ENCODE peak calls at places on chromosome 1, in four cellular contexts. One of them, this sample, is unnamed.

GRCh38 chr1:116382321-116382720 is 9.3 kb downstream of the ATP1A1 start:
- DNase-seq in heart left ventricle: no peak
- DNase-seq in DND-41: no peak
- DNase-seq in AG04450: no peak
- DNase-seq in this sample: no peak

GRCh38 chr1:7478797-7479499 is 292.1 kb upstream of the VAMP3 start:
- DNase-seq in heart left ventricle: peak
- DNase-seq in AG04450: peak
- DNase-seq in DND-41: no peak
- DNase-seq in this sample: peak

GRCh38 chr1:78527706-78528105 is 36.9 kb downstream of the PTGFR start:
- DNase-seq in heart left ventricle: no peak
- DNase-seq in AG04450: no peak
- DNase-seq in DND-41: no peak
- DNase-seq in this sample: no peak

GRCh38 chr1:40930174-40930573 is 49.3 kb upstream of the CTPS1 start:
- DNase-seq in heart left ventricle: no peak
- DNase-seq in AG04450: no peak
- DNase-seq in DND-41: no peak
- DNase-seq in this sample: no peak

GRCh38 chr1:78005755-78006154 is 1.0 kb downstream of the DNAJB4 start:
- DNase-seq in AG04450: peak
- DNase-seq in heart left ventricle: no peak
- DNase-seq in DND-41: no peak
- DNase-seq in this sample: no peak

GRCh38 chr1:204564835-204565234 is 48.6 kb downstream of the MDM4 start:
- DNase-seq in DND-41: no peak
- DNase-seq in AG04450: no peak
- DNase-seq in heart left ventricle: no peak
- DNase-seq in this sample: peak

GRCh38 chr1:178037510-178038253 is 56.2 kb upstream of the RASAL2 start:
- DNase-seq in DND-41: no peak
- DNase-seq in AG04450: no peak
- DNase-seq in heart left ventricle: peak
- DNase-seq in this sample: no peak

GRCh38 chr1:23273450-23274133 is 56.3 kb upstream of the HTR1D start:
- DNase-seq in AG04450: peak
- DNase-seq in DND-41: no peak
- DNase-seq in heart left ventricle: no peak
- DNase-seq in this sample: no peak

GRCh38 chr1:112544753-112545152 is 36.0 kb downstream of the WNT2B start:
- DNase-seq in heart left ventricle: no peak
- DNase-seq in AG04450: no peak
- DNase-seq in DND-41: no peak
- DNase-seq in this sample: no peak

GRCh38 chr1:234715252-234715945 is 105.4 kb upstream of the IRF2BP2 start:
- DNase-seq in DND-41: no peak
- DNase-seq in AG04450: no peak
- DNase-seq in heart left ventricle: no peak
- DNase-seq in this sample: no peak

GRCh38 chr1:177830531-177830930 is 139.3 kb downstream of the SEC16B start:
- DNase-seq in AG04450: no peak
- DNase-seq in heart left ventricle: no peak
- DNase-seq in DND-41: no peak
- DNase-seq in this sample: no peak

GRCh38 chr1:89286549-89287181 is 14.0 kb upstream of the GBP5 start:
- DNase-seq in heart left ventricle: no peak
- DNase-seq in AG04450: no peak
- DNase-seq in DND-41: peak
- DNase-seq in this sample: peak

GRCh38 chr1:182193908-182194550 is 132.5 kb upstream of the ZNF648 start:
- DNase-seq in DND-41: no peak
- DNase-seq in heart left ventricle: no peak
- DNase-seq in AG04450: no peak
- DNase-seq in this sample: no peak

DNA sequence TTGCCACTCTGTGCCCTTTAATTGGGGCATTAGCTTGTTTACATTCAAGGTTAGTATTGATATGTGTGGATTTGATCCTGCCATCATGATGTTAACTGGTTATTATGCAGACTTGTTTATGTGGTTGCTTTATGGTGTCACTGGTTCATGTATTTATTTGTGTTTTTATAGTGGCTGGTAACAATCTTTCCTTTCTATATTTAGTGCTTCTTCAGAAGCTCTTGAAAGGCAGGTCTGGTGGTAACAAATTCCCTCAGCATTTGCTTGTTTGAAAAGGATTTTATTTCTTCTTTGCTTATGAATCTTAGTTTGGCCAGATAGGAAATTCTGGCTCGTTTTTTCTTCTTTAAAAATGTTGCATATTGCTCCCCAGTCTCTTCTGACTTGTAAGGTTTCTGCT is 215.4 kb downstream of the ZC3H11B start:
- DNase-seq in heart left ventricle: no peak
- DNase-seq in AG04450: no peak
- DNase-seq in DND-41: no peak
- DNase-seq in this sample: no peak
- TF ChIP-seq CTCF in heart left ventricle: no peak
- TF ChIP-seq CTCF in AG04450: no peak
- TF ChIP-seq CTCF in DND-41: no peak
- TF ChIP-seq CTCF in this sample: no peak

GRCh38 chr1:240831191-240831631 is 219.3 kb upstream of the GREM2 start:
- DNase-seq in DND-41: no peak
- DNase-seq in AG04450: peak
- DNase-seq in heart left ventricle: no peak
- DNase-seq in this sample: no peak
- TF ChIP-seq CTCF in DND-41: no peak
- TF ChIP-seq CTCF in AG04450: no peak
- TF ChIP-seq CTCF in heart left ventricle: no peak
- TF ChIP-seq CTCF in this sample: no peak

DNA sequence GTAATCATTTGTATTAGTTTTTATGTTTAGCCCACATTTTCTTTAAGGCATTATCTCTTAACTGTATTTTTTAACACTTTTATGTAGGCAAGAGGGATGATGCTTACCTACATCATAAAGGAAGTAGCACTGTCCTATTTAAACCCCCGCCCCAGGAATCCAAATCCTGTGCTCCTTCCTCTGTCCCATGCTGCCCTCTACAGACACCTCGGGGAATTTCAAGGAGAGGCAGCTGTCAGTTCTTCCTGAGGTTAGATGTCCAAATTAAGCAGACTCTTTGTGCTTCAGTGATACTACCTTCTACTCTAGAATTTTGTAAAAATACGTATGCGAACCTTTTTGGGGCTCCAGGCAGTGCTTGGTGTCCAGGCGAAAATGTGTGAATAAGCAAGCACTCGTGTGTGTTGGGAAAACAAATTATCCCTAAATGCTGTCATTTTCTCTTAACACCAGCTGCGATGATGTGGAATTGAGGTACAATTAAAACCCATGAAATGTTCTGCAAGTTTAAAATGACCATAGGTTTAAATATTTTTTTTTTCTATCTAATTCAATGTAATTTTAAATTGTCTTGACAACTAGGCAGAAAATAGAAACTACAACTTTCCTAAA is 19.2 kb downstream of the CRCT1 start:
- DNase-seq in AG04450: no peak
- DNase-seq in DND-41: peak
- DNase-seq in heart left ventricle: no peak
- DNase-seq in this sample: peak
- TF ChIP-seq CTCF in AG04450: peak
- TF ChIP-seq CTCF in DND-41: peak
- TF ChIP-seq CTCF in heart left ventricle: peak
- TF ChIP-seq CTCF in this sample: peak

DNA sequence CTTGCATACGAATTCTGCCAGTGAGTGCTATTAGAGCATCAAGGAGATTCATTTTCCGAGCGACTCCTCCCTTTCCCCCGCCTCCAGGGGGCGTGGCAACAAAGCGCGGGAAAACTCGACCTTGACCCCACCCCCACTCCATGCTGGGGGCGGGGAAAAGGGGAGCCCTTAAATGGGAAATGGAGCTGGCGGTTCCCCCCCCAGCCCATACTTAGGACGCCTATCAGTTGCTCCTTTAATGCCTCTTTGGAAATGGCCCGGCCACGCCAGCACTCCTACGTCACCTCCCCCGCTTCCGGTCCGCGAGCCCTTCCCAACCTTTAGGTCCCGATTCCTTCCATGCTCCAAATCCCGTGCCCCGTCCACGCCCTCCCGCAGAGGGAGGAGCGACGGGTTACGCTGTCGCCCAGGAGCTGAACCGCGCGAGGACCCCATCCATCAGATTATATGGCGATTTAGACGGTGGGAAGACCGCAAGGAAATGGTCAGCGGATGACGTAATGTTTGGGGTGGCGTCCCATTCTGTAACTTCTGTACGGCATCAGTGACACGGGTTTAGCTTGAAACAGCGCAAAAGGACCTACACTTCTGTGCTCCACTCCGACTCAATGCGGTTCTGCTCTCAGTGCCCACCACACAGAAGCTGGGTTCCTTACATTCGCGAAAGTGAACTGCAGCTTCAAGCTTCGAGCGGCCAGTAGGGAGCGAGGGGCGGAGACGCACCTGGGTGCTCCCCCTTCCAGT is 702 bp upstream of the ZNF687 start:
- DNase-seq in heart left ventricle: peak
- DNase-seq in DND-41: peak
- DNase-seq in AG04450: peak
- DNase-seq in this sample: peak
- TF ChIP-seq CTCF in heart left ventricle: peak
- TF ChIP-seq CTCF in DND-41: peak
- TF ChIP-seq CTCF in AG04450: no peak
- TF ChIP-seq CTCF in this sample: no peak

DNA sequence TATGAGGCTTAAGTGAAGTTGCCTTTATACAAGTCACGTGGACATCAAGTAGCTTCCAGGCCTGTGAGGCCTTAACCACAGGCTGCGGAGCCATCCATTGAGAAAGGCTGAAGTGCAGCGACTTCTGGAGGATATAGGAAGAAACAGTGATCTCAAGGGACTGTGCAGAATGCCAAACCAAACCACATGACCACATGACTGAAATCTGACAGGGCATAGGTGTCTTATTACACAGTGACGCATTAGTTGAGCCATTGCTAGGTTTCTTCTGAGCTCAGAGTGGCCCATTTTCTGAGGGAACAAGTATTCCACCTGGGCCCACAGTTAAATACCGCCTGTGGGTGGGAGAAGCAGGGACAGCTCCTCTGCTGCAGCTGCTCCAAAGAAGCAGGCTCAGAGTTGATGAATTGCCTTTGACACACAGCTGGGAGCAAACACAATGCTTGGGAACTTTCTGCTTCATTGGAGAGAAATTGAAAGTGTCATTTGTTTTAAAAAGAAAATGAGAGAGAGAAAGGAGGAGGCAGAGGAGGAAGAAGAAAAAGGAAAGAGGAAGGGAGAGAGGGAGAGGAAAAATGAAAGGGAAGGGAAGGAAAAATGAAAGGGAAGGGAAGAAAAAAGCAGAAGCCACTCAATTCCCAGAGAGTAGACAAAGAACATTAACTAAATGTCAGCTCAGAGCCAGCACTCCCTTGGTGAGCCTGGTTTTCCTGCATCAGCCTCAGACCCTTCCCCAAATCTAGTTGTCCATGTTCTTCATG is 94.4 kb downstream of the COLGALT2 start:
- DNase-seq in heart left ventricle: no peak
- DNase-seq in DND-41: peak
- DNase-seq in AG04450: peak
- DNase-seq in this sample: no peak
- TF ChIP-seq CTCF in heart left ventricle: no peak
- TF ChIP-seq CTCF in DND-41: peak
- TF ChIP-seq CTCF in AG04450: peak
- TF ChIP-seq CTCF in this sample: no peak

DNA sequence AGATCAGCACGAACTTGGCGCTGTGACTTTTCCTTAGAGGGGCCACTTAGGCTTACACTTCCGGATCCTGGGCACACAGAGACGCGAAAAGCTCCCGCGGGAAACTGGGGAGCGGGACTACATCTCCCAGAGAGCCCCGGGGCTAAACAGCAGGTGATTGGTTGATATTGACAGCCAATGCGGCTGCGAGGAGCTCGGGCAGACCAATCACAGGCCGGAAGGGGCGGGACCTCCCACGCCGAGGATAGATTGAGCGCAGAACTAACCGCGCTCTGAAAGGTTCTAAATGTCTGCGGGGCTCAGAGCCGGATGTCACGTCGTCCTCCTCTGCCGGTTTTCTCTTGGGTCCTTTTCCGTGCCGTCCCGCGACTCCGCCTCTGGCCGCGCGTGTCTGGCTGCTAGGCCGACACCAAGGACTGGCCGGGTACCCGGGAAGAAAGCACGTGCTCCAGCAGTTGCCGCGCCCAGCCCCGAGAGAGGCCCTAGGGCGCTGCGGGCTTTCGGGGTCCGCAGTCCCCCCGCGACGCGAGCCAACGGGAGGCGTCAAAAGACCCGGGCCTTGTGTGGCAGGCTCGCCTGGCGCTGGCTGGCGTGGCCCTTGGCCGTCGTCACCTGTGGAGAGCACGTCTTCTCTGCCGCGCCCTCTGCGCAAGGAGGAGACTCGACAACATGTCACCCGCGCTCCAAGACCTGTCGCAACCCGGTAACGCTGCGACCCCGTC is at the start of gene MTR:
- DNase-seq in heart left ventricle: peak
- DNase-seq in DND-41: peak
- DNase-seq in AG04450: peak
- DNase-seq in this sample: peak
- TF ChIP-seq CTCF in heart left ventricle: no peak
- TF ChIP-seq CTCF in DND-41: no peak
- TF ChIP-seq CTCF in AG04450: no peak
- TF ChIP-seq CTCF in this sample: no peak

GRCh38 chr1:231493421-231494185 is 34.9 kb upstream of the TSNAX start:
- DNase-seq in AG04450: no peak
- DNase-seq in DND-41: no peak
- DNase-seq in heart left ventricle: no peak
- DNase-seq in this sample: no peak
- TF ChIP-seq CTCF in AG04450: no peak
- TF ChIP-seq CTCF in DND-41: no peak
- TF ChIP-seq CTCF in heart left ventricle: no peak
- TF ChIP-seq CTCF in this sample: no peak